ENCODE peak calls at places on chromosomes 4 and X, in eight cellular contexts. O, B, D, Y, C, H, Q and V are unnamed samples.

GRCh38 chr4:8117278-8117682 is 41.3 kb downstream of the ABLIM2 start:
- DNase-seq in D (no peak), B (peak; percentile 19), Y (peak; percentile 57), H (no peak), O (no peak), Q (peak; percentile 15), C (no peak), V (peak; percentile 21)

GRCh38 chr4:23890369-23891063 is 669 bp upstream of the PPARGC1A start:
- DNase-seq in Y (no peak), O (no peak), C (no peak), B (no peak), D (no peak), H (no peak), Q (peak; percentile 2), V (peak; percentile 50)

GRCh38 chr4:113941836-113942235 is 37.6 kb downstream of the ARSJ start:
- DNase-seq in B (no peak), D (no peak), H (no peak), O (no peak), Q (no peak), C (no peak), Y (no peak), V (no peak)

GRCh38 chr4:69832326-69833030 is 27.5 kb downstream of the SULT1E1 start:
- DNase-seq in D (no peak), C (no peak), B (peak; percentile 61), Y (no peak), Q (peak; percentile 92), O (no peak), H (no peak), V (no peak)

GRCh38 chr4:143256456-143256855 is 71.7 kb downstream of the USP38 start:
- DNase-seq in C (no peak), Y (no peak), B (no peak), O (no peak), D (no peak), Q (no peak), H (no peak), V (no peak)

GRCh38 chr4:142549726-142550463 is 296.2 kb downstream of the INPP4B start:
- DNase-seq in D (no peak), H (no peak), B (peak; percentile 46), O (peak; percentile 93), Q (peak; percentile 95), Y (no peak), C (no peak), V (no peak)

GRCh38 chr4:8055206-8055605 is 103.4 kb downstream of the ABLIM2 start:
- DNase-seq in Q (no peak), B (no peak), Y (no peak), D (no peak), C (no peak), O (no peak), H (no peak), V (no peak)

GRCh38 chr4:140711910-140712309 is 44.3 kb downstream of the TBC1D9 start:
- DNase-seq in Q (peak; percentile 22), H (no peak), C (no peak), B (no peak), Y (no peak), O (no peak), D (no peak), V (no peak)

GRCh38 chrX:13843150-13843721 is 26.3 kb upstream of the GPM6B start:
- DNase-seq in C (no peak), H (no peak), B (no peak), O (no peak), D (no peak), Y (no peak), Q (no peak), V (no peak)

GRCh38 chr4:56641494-56642051 is 39.5 kb downstream of the HOPX start:
- DNase-seq in B (no peak), C (no peak), Q (no peak), H (no peak), O (peak; percentile 96), D (no peak), Y (no peak), V (peak; percentile 77)

GRCh38 chrX:69154051-69154450 is 11.2 kb downstream of the PJA1 start:
- DNase-seq in B (no peak), O (no peak), Y (no peak), D (no peak), C (no peak), H (no peak), Q (no peak), V (no peak)

GRCh38 chrX:104310084-104310483 is 55.4 kb upstream of the ESX1 start:
- DNase-seq in O (peak; percentile 31), Y (no peak), Q (no peak), C (no peak), B (no peak), H (no peak), D (no peak), V (peak; percentile 41)

GRCh38 chr4:23759066-23759465 is 130.8 kb downstream of the PPARGC1A start:
- DNase-seq in Q (no peak), B (no peak), O (peak; percentile 60), C (no peak), Y (no peak), H (no peak), D (no peak), V (no peak)

GRCh38 chr4:83582289-83582756 is 46.4 kb downstream of the GPAT3 start:
- DNase-seq in D (no peak), Y (no peak), C (no peak), B (peak; percentile 0), Q (peak; percentile 67), H (no peak), O (no peak), V (peak; percentile 56)

GRCh38 chr4:113550510-113550909 is 211.0 kb downstream of the CAMK2D start:
- DNase-seq in H (no peak), O (no peak), Q (no peak), D (no peak), Y (no peak), B (no peak), C (no peak), V (no peak)

GRCh38 chr4:23932935-23933334 is 43.1 kb upstream of the PPARGC1A start:
- DNase-seq in H (no peak), B (no peak), C (no peak), Q (no peak), Y (no peak), D (no peak), O (no peak), V (peak; percentile 18)

GRCh38 chr4:75289843-75290616 is 224.2 kb downstream of the RCHY1 start:
- DNase-seq in O (no peak), C (no peak), H (no peak), D (peak; percentile 17), Q (peak; percentile 87), B (peak; percentile 90), Y (no peak), V (peak; percentile 54)

GRCh38 chr4:38967260-38968095 is 64.7 kb downstream of the TMEM156 start:
- DNase-seq in Y (no peak), H (no peak), D (no peak), B (no peak), O (peak; percentile 52), Q (no peak), C (no peak), V (peak; percentile 98)

GRCh38 chr4:68021185-68021584 is 57.9 kb upstream of the TMPRSS11A start:
- DNase-seq in H (no peak), Y (no peak), C (no peak), O (peak; percentile 67), D (no peak), B (no peak), Q (no peak), V (no peak)

GRCh38 chr4:131584587-131584986 is 1564.5 kb upstream of the PCDH10 start:
- DNase-seq in Q (peak; percentile 75), Y (no peak), D (no peak), C (no peak), B (peak; percentile 0), H (no peak), O (no peak), V (no peak)

GRCh38 chr4:144646523-144647094 is 653 bp downstream of the HHIP start:
- DNase-seq in O (no peak), D (peak; percentile 71), Q (peak; percentile 53), B (peak; percentile 15), H (no peak), Y (no peak), C (no peak), V (no peak)

GRCh38 chr4:172691552-172691951 is 477.1 kb upstream of the GALNT7 start:
- DNase-seq in O (no peak), B (no peak), H (no peak), D (no peak), C (no peak), Q (no peak), Y (no peak), V (no peak)

GRCh38 chrX:35439692-35440091 is 358.4 kb upstream of the MAGEB16 start:
- DNase-seq in C (no peak), B (no peak), Q (no peak), O (no peak), H (no peak), Y (no peak), D (no peak), V (no peak)

GRCh38 chr4:95095352-95095974 is 337.7 kb downstream of the BMPR1B start:
- DNase-seq in O (peak; percentile 45), Q (peak; percentile 58), B (no peak), C (no peak), H (no peak), D (no peak), Y (no peak), V (peak; percentile 51)